ENCODE peak calls at places on chromosome 7, in six cellular contexts. L is endothelial cell; A is stimulated activated CD8-positive, alpha-beta memory T cell treated with anti-CD3 and anti-CD28 coated beads, Interleukin-4, amount 100 ng/mL, for 4 hours; D is mammary epithelial cell; E is ACHN; B is ureter. G is an unnamed sample.

GRCh38 chr7:110157631-110158362 is 933.1 kb upstream of the LRRN3 start:
- DNase-seq in A (no peak), D (no peak), B (no peak), L (no peak), E (peak; percentile 67), G (no peak)

GRCh38 chr7:50534690-50535290 is 30.4 kb downstream of the DDC start:
- DNase-seq in E (peak; percentile 97), A (no peak), D (peak; percentile 99), B (no peak), L (no peak), G (peak; percentile 98)

GRCh38 chr7:33981221-33981620 is 75.9 kb downstream of the BMPER start:
- DNase-seq in E (no peak), A (no peak), B (no peak), D (no peak), L (no peak), G (no peak)

GRCh38 chr7:113267885-113268284 is 149.5 kb upstream of the SMIM30 start:
- DNase-seq in A (no peak), L (no peak), B (no peak), D (peak; percentile 36), E (no peak), G (no peak)

GRCh38 chr7:39407139-39407538 is 159.1 kb upstream of the YAE1 start:
- DNase-seq in A (no peak), L (no peak), D (no peak), E (no peak), B (no peak), G (no peak)

GRCh38 chr7:13130321-13130720 is 442.9 kb downstream of the ARL4A start:
- DNase-seq in D (no peak), L (no peak), B (no peak), A (no peak), E (no peak), G (no peak)

GRCh38 chr7:23107781-23108180 is 2.2 kb downstream of the KLHL7 start:
- DNase-seq in B (no peak), A (no peak), E (no peak), D (no peak), L (no peak), G (no peak)

GRCh38 chr7:22110227-22110839 is 164.6 kb upstream of the CDCA7L start:
- DNase-seq in B (peak; percentile 79), D (peak; percentile 66), A (no peak), E (peak; percentile 84), L (peak; percentile 69), G (peak; percentile 83)

GRCh38 chr7:7761340-7761973 is 43.0 kb upstream of the RPA3 start:
- DNase-seq in E (peak; percentile 83), D (peak; percentile 50), A (no peak), L (no peak), B (no peak), G (peak; percentile 55)

GRCh38 chr7:139734395-139734794 is 43.4 kb downstream of the HIPK2 start:
- DNase-seq in D (peak; percentile 85), E (no peak), A (no peak), L (no peak), B (no peak), G (no peak)

G was measured in SW480.